ENCODE peak calls at places on chromosomes 16 and 17, in nine cellular contexts. E, N, M, O, J, K, A, S and I are unnamed samples.
A peak's percentile ranks its signal among the peaks of the same experiment; 100 is the strongest.

GRCh38 chr17:15947976-15948752 is 3.2 kb downstream of the ADORA2B start:
- DNase-seq in E (no peak), N (no peak), M (no peak), O (no peak), J (peak; percentile 55), K (no peak), A (peak; percentile 70), S (peak; percentile 50), I (no peak)

GRCh38 chr17:2755941-2756724 is 6.7 kb upstream of the CCDC92B start:
- DNase-seq in E (no peak), N (no peak), M (no peak), O (peak; percentile 69), J (no peak), K (no peak), A (no peak), S (peak; percentile 95), I (no peak)

GRCh38 chr17:44004077-44004760 is at the start of gene NAGS:
- DNase-seq in E (no peak), N (no peak), M (no peak), O (peak; percentile 59), J (peak; percentile 78), K (no peak), A (peak; percentile 14), S (peak; percentile 89), I (peak; percentile 85)

GRCh38 chr17:67183531-67183930 is 61.5 kb downstream of the HELZ start:
- DNase-seq in E (no peak), N (no peak), M (no peak), O (no peak), J (no peak), K (no peak), A (no peak), S (no peak), I (no peak)

GRCh38 chr16:84198401-84198800 is 7.4 kb downstream of the ADAD2 start:
- DNase-seq in E (no peak), N (no peak), M (no peak), O (no peak), J (no peak), K (no peak), A (no peak), S (no peak), I (no peak)

GRCh38 chr17:73278465-73279453 is 17.1 kb upstream of the CPSF4L start:
- DNase-seq in E (peak; percentile 84), N (no peak), M (no peak), O (peak; percentile 62), J (no peak), K (no peak), A (peak; percentile 65), S (no peak), I (no peak)

GRCh38 chr17:45146166-45146565 is 2.1 kb upstream of the HEXIM1 start:
- DNase-seq in E (no peak), N (no peak), M (no peak), O (no peak), J (peak; percentile 81), K (no peak), A (no peak), S (peak; percentile 51), I (no peak)

GRCh38 chr17:75697651-75698291 is 23.5 kb upstream of the ITGB4 start:
- DNase-seq in E (no peak), N (no peak), M (no peak), O (no peak), J (no peak), K (no peak), A (peak; percentile 46), S (no peak), I (no peak)

DNA sequence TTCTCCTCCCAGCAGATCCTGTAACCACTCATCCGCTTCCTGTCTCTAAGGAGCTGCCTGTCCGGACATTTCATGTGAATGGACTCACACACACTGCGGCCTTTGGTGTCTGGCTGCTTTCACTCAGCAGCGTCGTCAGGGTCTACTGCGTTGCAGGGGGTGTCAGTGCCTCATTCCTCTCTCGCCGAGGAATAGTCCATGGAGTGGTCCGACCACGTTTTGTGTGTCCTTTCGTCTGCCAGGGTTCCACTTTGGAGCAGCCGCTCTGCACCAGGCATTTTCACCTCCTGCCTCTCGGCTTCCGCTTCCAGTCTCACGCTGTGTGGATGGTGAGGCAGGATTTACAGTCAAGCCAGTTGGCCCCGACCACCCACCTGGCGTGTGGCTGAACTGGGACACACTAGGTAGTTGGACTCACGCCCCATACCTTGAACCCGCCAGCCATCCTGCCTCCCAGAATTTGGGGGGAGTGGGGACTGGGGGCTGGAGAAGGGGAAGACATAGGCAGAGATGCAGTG is 188.2 kb upstream of the CIBAR2 start:
- DNase-seq in E (no peak), N (no peak), M (no peak), O (no peak), J (no peak), K (no peak), A (no peak), S (no peak), I (no peak)
- H3K27ac ChIP-seq in E (no peak overlapping the region), N (no peak overlapping the region), M (no peak overlapping the region), O (peak overlapping the region; percentile 58), J (no peak overlapping the region), K (no peak overlapping the region), A (no peak overlapping the region), S (no peak overlapping the region), I (no peak overlapping the region)

GRCh38 chr17:14060706-14061105 is 8.6 kb upstream of the COX10 start:
- DNase-seq in E (no peak), N (no peak), M (no peak), O (no peak), J (no peak), K (no peak), A (no peak), S (no peak), I (no peak)

GRCh38 chr17:14058051-14058450 is 11.3 kb upstream of the COX10 start:
- DNase-seq in E (no peak), N (no peak), M (no peak), O (no peak), J (no peak), K (no peak), A (no peak), S (no peak), I (no peak)

GRCh38 chr17:14057591-14057990 is 11.7 kb upstream of the COX10 start:
- DNase-seq in E (no peak), N (no peak), M (no peak), O (no peak), J (no peak), K (no peak), A (no peak), S (no peak), I (no peak)

GRCh38 chr17:14067347-14067746 is 2.0 kb upstream of the COX10 start:
- DNase-seq in E (no peak), N (no peak), M (no peak), O (no peak), J (no peak), K (no peak), A (no peak), S (no peak), I (no peak)

GRCh38 chr17:14061666-14062560 is 7.4 kb upstream of the COX10 start:
- DNase-seq in E (no peak), N (no peak), M (no peak), O (no peak), J (no peak), K (no peak), A (no peak), S (no peak), I (no peak)
- H3K4me3 ChIP-seq in E (no peak overlapping the region), N (no peak overlapping the region), M (no peak overlapping the region), O (no peak overlapping the region), J (no peak overlapping the region), K (no peak overlapping the region), A (no peak overlapping the region), S (no peak overlapping the region), I (no peak overlapping the region)

GRCh38 chr16:2163211-2163881 is 7.8 kb downstream of the TRAF7 start:
- DNase-seq in E (no peak), N (no peak), M (no peak), O (no peak), J (no peak), K (no peak), A (peak; percentile 84), S (no peak), I (no peak)

GRCh38 chr16:2161911-2162310 is 6.3 kb downstream of the TRAF7 start:
- DNase-seq in E (no peak), N (no peak), M (no peak), O (no peak), J (no peak), K (no peak), A (no peak), S (no peak), I (no peak)

GRCh38 chr16:2165861-2166260 is 10.3 kb downstream of the TRAF7 start:
- DNase-seq in E (no peak), N (no peak), M (no peak), O (no peak), J (no peak), K (no peak), A (no peak), S (no peak), I (no peak)

GRCh38 chr16:2160915-2161551 is 5.5 kb downstream of the TRAF7 start:
- DNase-seq in E (peak; percentile 71), N (peak; percentile 51), M (peak; percentile 21), O (no peak), J (no peak), K (no peak), A (peak; percentile 58), S (no peak), I (no peak)

DNA sequence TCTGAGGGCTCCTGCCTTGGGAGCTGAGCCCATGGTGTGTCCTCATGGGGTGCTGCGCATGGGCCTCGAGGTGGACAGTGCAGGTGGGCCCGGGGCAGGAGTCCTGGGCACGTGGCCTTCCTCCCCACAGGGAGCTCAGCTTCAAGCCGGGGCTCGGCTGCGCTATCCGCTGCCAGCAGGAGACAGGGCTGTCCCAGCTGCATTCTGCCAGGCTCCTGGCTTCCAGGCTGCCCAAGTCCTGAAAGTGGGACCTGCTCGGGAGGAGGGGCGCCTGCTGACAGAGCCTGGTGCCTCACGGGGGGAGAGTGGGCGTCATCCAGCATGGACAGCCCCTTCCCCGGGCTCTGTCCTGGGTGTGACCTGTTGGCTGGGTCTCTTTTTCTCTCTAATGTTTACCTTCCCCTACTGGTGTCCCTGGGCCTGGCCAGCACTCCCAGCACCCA is 7.1 kb downstream of the TRAF7 start:
- DNase-seq in E (no peak), N (no peak), M (no peak), O (no peak), J (no peak), K (no peak), A (no peak), S (no peak), I (no peak)
- TF ChIP-seq CTCF in E (no peak), N (no peak), M (no peak), O (no peak), J (no peak), K (no peak), A (no peak), S (no peak), I (no peak)

GRCh38 chr16:57622361-57623250 is 5.8 kb upstream of the ADGRG1 start:
- DNase-seq in E (peak; percentile 17), N (no peak), M (no peak), O (peak; percentile 61), J (peak; percentile 67), K (peak; percentile 61), A (no peak), S (no peak), I (peak; percentile 61)

GRCh38 chr16:57621521-57622268 is 6.7 kb upstream of the ADGRG1 start:
- DNase-seq in E (peak; percentile 12), N (no peak), M (no peak), O (peak; percentile 62), J (peak; percentile 66), K (peak; percentile 48), A (no peak), S (peak; percentile 42), I (peak; percentile 68)

GRCh38 chr16:57624806-57625500 is 3.5 kb upstream of the ADGRG1 start:
- DNase-seq in E (no peak), N (no peak), M (no peak), O (no peak), J (peak; percentile 58), K (no peak), A (no peak), S (no peak), I (no peak)

GRCh38 chr16:57624044-57624688 is 4.3 kb upstream of the ADGRG1 start:
- DNase-seq in E (no peak), N (no peak), M (no peak), O (no peak), J (peak; percentile 32), K (no peak), A (no peak), S (no peak), I (no peak)

GRCh38 chr16:57623251-57624043 is 5.0 kb upstream of the ADGRG1 start:
- DNase-seq in E (peak; percentile 70), N (no peak), M (no peak), O (peak; percentile 75), J (peak; percentile 59), K (no peak), A (peak; percentile 65), S (peak; percentile 80), I (peak; percentile 70)
- H3K27ac ChIP-seq in E (peak overlapping the region; percentile 56), N (no peak overlapping the region), M (no peak overlapping the region), O (no peak overlapping the region), J (no peak overlapping the region), K (no peak overlapping the region), A (peak overlapping the region; percentile 25), S (no peak overlapping the region), I (no peak overlapping the region)